ENCODE peak calls at places on chromosome 11, in ten cellular contexts. One of them, this sample, is unnamed.

GRCh38 chr11:19967796-19968195 is 192.5 kb downstream of the DBX1 start:
- DNase-seq in A673: no peak
- DNase-seq in naive thymus-derived CD4-positive, alpha-beta T cell: no peak
- DNase-seq in right atrium auricular region: no peak
- DNase-seq in lung: no peak
- DNase-seq in Peyer's patch: no peak
- DNase-seq in mucosa of descending colon: no peak
- DNase-seq in hepatocyte: no peak
- DNase-seq in NT2/D1: no peak
- DNase-seq in astrocyte of the spinal cord: no peak
- DNase-seq in this sample: no peak

GRCh38 chr11:10607462-10607861 is 39.0 kb upstream of the LYVE1 start:
- DNase-seq in astrocyte of the spinal cord: no peak
- DNase-seq in naive thymus-derived CD4-positive, alpha-beta T cell: no peak
- DNase-seq in lung: peak
- DNase-seq in mucosa of descending colon: no peak
- DNase-seq in hepatocyte: no peak
- DNase-seq in A673: no peak
- DNase-seq in Peyer's patch: no peak
- DNase-seq in right atrium auricular region: no peak
- DNase-seq in NT2/D1: no peak
- DNase-seq in this sample: no peak

GRCh38 chr11:10352911-10353550 is 48.2 kb downstream of the ADM start:
- DNase-seq in NT2/D1: no peak
- DNase-seq in lung: no peak
- DNase-seq in astrocyte of the spinal cord: no peak
- DNase-seq in hepatocyte: no peak
- DNase-seq in A673: no peak
- DNase-seq in mucosa of descending colon: no peak
- DNase-seq in right atrium auricular region: no peak
- DNase-seq in naive thymus-derived CD4-positive, alpha-beta T cell: no peak
- DNase-seq in Peyer's patch: no peak
- DNase-seq in this sample: no peak

GRCh38 chr11:115613986-115614625 is 109.9 kb upstream of the CADM1 start:
- DNase-seq in A673: no peak
- DNase-seq in naive thymus-derived CD4-positive, alpha-beta T cell: no peak
- DNase-seq in NT2/D1: no peak
- DNase-seq in astrocyte of the spinal cord: peak
- DNase-seq in Peyer's patch: no peak
- DNase-seq in hepatocyte: peak
- DNase-seq in right atrium auricular region: no peak
- DNase-seq in lung: no peak
- DNase-seq in mucosa of descending colon: no peak
- DNase-seq in this sample: no peak

GRCh38 chr11:103091024-103091423 is 936 bp downstream of the DCUN1D5 start:
- DNase-seq in lung: no peak
- DNase-seq in hepatocyte: peak
- DNase-seq in naive thymus-derived CD4-positive, alpha-beta T cell: no peak
- DNase-seq in astrocyte of the spinal cord: peak
- DNase-seq in right atrium auricular region: no peak
- DNase-seq in mucosa of descending colon: no peak
- DNase-seq in A673: peak
- DNase-seq in NT2/D1: no peak
- DNase-seq in Peyer's patch: no peak
- DNase-seq in this sample: peak

GRCh38 chr11:128021304-128022006 is 565.9 kb downstream of the ETS1 start:
- DNase-seq in mucosa of descending colon: no peak
- DNase-seq in Peyer's patch: no peak
- DNase-seq in right atrium auricular region: no peak
- DNase-seq in naive thymus-derived CD4-positive, alpha-beta T cell: no peak
- DNase-seq in NT2/D1: peak
- DNase-seq in A673: no peak
- DNase-seq in lung: no peak
- DNase-seq in astrocyte of the spinal cord: no peak
- DNase-seq in hepatocyte: peak
- DNase-seq in this sample: no peak

GRCh38 chr11:3956748-3957147 is 101.3 kb downstream of the STIM1 start:
- DNase-seq in NT2/D1: no peak
- DNase-seq in Peyer's patch: no peak
- DNase-seq in naive thymus-derived CD4-positive, alpha-beta T cell: no peak
- DNase-seq in lung: no peak
- DNase-seq in mucosa of descending colon: no peak
- DNase-seq in astrocyte of the spinal cord: no peak
- DNase-seq in A673: no peak
- DNase-seq in hepatocyte: no peak
- DNase-seq in right atrium auricular region: no peak
- DNase-seq in this sample: no peak

GRCh38 chr11:114609429-114609828 is 13.8 kb upstream of the NXPE4 start:
- DNase-seq in astrocyte of the spinal cord: no peak
- DNase-seq in right atrium auricular region: no peak
- DNase-seq in Peyer's patch: no peak
- DNase-seq in A673: no peak
- DNase-seq in NT2/D1: no peak
- DNase-seq in lung: no peak
- DNase-seq in naive thymus-derived CD4-positive, alpha-beta T cell: no peak
- DNase-seq in mucosa of descending colon: no peak
- DNase-seq in hepatocyte: no peak
- DNase-seq in this sample: no peak

GRCh38 chr11:111260761-111261160 is 15.2 kb downstream of the POU2AF2 start:
- DNase-seq in NT2/D1: no peak
- DNase-seq in naive thymus-derived CD4-positive, alpha-beta T cell: no peak
- DNase-seq in A673: no peak
- DNase-seq in Peyer's patch: no peak
- DNase-seq in astrocyte of the spinal cord: no peak
- DNase-seq in hepatocyte: no peak
- DNase-seq in mucosa of descending colon: no peak
- DNase-seq in right atrium auricular region: no peak
- DNase-seq in lung: no peak
- DNase-seq in this sample: no peak

GRCh38 chr11:120707098-120707497 is 195.6 kb downstream of the GRIK4 start:
- DNase-seq in Peyer's patch: no peak
- DNase-seq in astrocyte of the spinal cord: peak
- DNase-seq in A673: no peak
- DNase-seq in hepatocyte: no peak
- DNase-seq in mucosa of descending colon: no peak
- DNase-seq in naive thymus-derived CD4-positive, alpha-beta T cell: no peak
- DNase-seq in NT2/D1: no peak
- DNase-seq in lung: no peak
- DNase-seq in right atrium auricular region: no peak
- DNase-seq in this sample: peak

GRCh38 chr11:19237813-19238212 is 2.9 kb downstream of the E2F8 start:
- DNase-seq in lung: no peak
- DNase-seq in naive thymus-derived CD4-positive, alpha-beta T cell: no peak
- DNase-seq in right atrium auricular region: no peak
- DNase-seq in A673: no peak
- DNase-seq in mucosa of descending colon: peak
- DNase-seq in hepatocyte: peak
- DNase-seq in NT2/D1: no peak
- DNase-seq in Peyer's patch: no peak
- DNase-seq in astrocyte of the spinal cord: no peak
- DNase-seq in this sample: peak

DNA sequence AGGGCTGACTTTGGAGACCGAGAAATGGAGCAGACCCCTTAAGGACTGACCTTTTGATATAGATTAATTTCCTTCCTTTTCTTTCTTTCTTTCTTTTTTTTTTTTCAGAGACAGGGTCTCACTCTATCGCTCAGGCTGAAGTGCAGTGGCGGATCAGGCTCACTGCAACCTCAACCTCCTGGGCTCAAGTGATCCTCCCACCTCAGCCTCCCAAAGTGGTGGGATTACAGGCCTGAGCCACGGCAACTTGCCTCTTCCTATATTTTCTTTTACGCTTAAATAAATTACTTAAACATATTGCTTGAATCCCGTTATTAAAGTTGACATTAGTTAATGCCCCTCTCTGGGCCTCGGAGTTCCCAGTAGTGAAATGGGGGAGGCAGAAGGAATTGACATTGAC is 350 bp upstream of the KCTD14 start:
- DNase-seq in right atrium auricular region: no peak
- DNase-seq in A673: no peak
- DNase-seq in hepatocyte: no peak
- DNase-seq in lung: no peak
- DNase-seq in mucosa of descending colon: no peak
- DNase-seq in Peyer's patch: no peak
- DNase-seq in NT2/D1: no peak
- DNase-seq in astrocyte of the spinal cord: no peak
- DNase-seq in naive thymus-derived CD4-positive, alpha-beta T cell: no peak
- DNase-seq in this sample: no peak
- H3K4me3 ChIP-seq in right atrium auricular region: peak
- H3K4me3 ChIP-seq in A673: no peak
- H3K4me3 ChIP-seq in hepatocyte: no peak
- H3K4me3 ChIP-seq in lung: no peak
- H3K4me3 ChIP-seq in mucosa of descending colon: no peak
- H3K4me3 ChIP-seq in Peyer's patch: peak
- H3K4me3 ChIP-seq in NT2/D1: peak
- H3K4me3 ChIP-seq in astrocyte of the spinal cord: peak
- H3K4me3 ChIP-seq in naive thymus-derived CD4-positive, alpha-beta T cell: no peak
- H3K4me3 ChIP-seq in this sample: peak

DNA sequence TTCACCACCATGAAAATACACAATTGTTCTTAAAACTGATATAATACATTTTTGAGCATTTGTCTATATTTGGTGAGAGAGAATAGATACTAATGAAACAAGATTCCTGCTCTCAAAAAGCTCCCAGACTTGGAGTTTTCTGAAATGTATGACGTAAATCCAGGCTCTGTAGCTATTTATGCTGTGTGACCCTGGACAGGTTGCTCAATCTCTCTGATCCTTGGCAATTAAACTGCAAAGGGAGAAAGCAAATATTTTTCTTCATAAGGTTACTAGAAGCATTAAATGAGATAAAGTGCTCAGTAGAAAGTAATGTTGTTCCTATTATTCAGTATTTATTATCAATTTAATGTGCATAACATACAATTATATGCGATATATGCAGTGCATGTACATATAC is 42.5 kb downstream of the SVIP start:
- DNase-seq in lung: no peak
- DNase-seq in A673: no peak
- DNase-seq in astrocyte of the spinal cord: no peak
- DNase-seq in naive thymus-derived CD4-positive, alpha-beta T cell: no peak
- DNase-seq in hepatocyte: no peak
- DNase-seq in Peyer's patch: no peak
- DNase-seq in right atrium auricular region: no peak
- DNase-seq in NT2/D1: no peak
- DNase-seq in mucosa of descending colon: no peak
- DNase-seq in this sample: no peak
- H3K4me3 ChIP-seq in lung: no peak
- H3K4me3 ChIP-seq in A673: no peak
- H3K4me3 ChIP-seq in astrocyte of the spinal cord: no peak
- H3K4me3 ChIP-seq in naive thymus-derived CD4-positive, alpha-beta T cell: no peak
- H3K4me3 ChIP-seq in hepatocyte: no peak
- H3K4me3 ChIP-seq in Peyer's patch: no peak
- H3K4me3 ChIP-seq in right atrium auricular region: no peak
- H3K4me3 ChIP-seq in NT2/D1: no peak
- H3K4me3 ChIP-seq in mucosa of descending colon: no peak
- H3K4me3 ChIP-seq in this sample: no peak

DNA sequence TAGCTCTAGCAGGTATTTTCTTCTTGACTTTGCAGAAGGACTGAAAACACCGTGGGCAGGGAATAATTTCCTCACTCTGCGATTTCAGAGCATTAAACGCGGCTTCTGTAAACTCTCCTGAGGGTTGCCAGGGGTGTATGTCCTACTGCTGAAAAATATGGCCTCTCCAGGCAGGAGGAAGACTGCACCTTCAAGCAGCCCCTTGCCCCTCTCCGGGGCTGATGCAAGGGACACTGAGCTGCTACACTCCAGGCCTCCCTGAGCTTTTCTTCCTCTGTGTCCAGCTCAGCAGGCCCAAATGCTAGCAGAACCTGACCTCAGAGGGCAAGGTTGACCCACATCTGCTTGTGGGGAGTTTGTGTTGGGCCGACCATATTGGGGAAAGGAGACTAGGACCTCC is 2.2 kb downstream of the CD6 start:
- DNase-seq in naive thymus-derived CD4-positive, alpha-beta T cell: no peak
- DNase-seq in astrocyte of the spinal cord: no peak
- DNase-seq in Peyer's patch: no peak
- DNase-seq in hepatocyte: no peak
- DNase-seq in A673: no peak
- DNase-seq in mucosa of descending colon: no peak
- DNase-seq in lung: no peak
- DNase-seq in NT2/D1: no peak
- DNase-seq in right atrium auricular region: no peak
- DNase-seq in this sample: no peak
- H3K4me3 ChIP-seq in naive thymus-derived CD4-positive, alpha-beta T cell: peak
- H3K4me3 ChIP-seq in astrocyte of the spinal cord: no peak
- H3K4me3 ChIP-seq in Peyer's patch: peak
- H3K4me3 ChIP-seq in hepatocyte: no peak
- H3K4me3 ChIP-seq in A673: no peak
- H3K4me3 ChIP-seq in mucosa of descending colon: no peak
- H3K4me3 ChIP-seq in lung: no peak
- H3K4me3 ChIP-seq in NT2/D1: no peak
- H3K4me3 ChIP-seq in right atrium auricular region: no peak
- H3K4me3 ChIP-seq in this sample: peak

GRCh38 chr11:46391186-46391577 is 394 bp downstream of the CHRM4 start:
- DNase-seq in mucosa of descending colon: no peak
- DNase-seq in right atrium auricular region: no peak
- DNase-seq in naive thymus-derived CD4-positive, alpha-beta T cell: no peak
- DNase-seq in hepatocyte: no peak
- DNase-seq in astrocyte of the spinal cord: no peak
- DNase-seq in NT2/D1: no peak
- DNase-seq in lung: no peak
- DNase-seq in A673: no peak
- DNase-seq in Peyer's patch: no peak
- DNase-seq in this sample: no peak

GRCh38 chr11:46393759-46394158 is 2.2 kb upstream of the CHRM4 start:
- DNase-seq in right atrium auricular region: no peak
- DNase-seq in NT2/D1: no peak
- DNase-seq in Peyer's patch: no peak
- DNase-seq in naive thymus-derived CD4-positive, alpha-beta T cell: no peak
- DNase-seq in hepatocyte: no peak
- DNase-seq in mucosa of descending colon: no peak
- DNase-seq in astrocyte of the spinal cord: no peak
- DNase-seq in A673: no peak
- DNase-seq in lung: no peak
- DNase-seq in this sample: no peak

GRCh38 chr11:46392421-46393230 is 1.1 kb upstream of the CHRM4 start:
- DNase-seq in astrocyte of the spinal cord: peak
- DNase-seq in Peyer's patch: peak
- DNase-seq in mucosa of descending colon: peak
- DNase-seq in lung: peak
- DNase-seq in right atrium auricular region: peak
- DNase-seq in A673: peak
- DNase-seq in hepatocyte: peak
- DNase-seq in NT2/D1: peak
- DNase-seq in naive thymus-derived CD4-positive, alpha-beta T cell: peak
- DNase-seq in this sample: peak

GRCh38 chr11:46391578-46392420 is at the start of gene CHRM4:
- DNase-seq in right atrium auricular region: no peak
- DNase-seq in mucosa of descending colon: peak
- DNase-seq in NT2/D1: no peak
- DNase-seq in A673: peak
- DNase-seq in Peyer's patch: no peak
- DNase-seq in hepatocyte: peak
- DNase-seq in astrocyte of the spinal cord: no peak
- DNase-seq in naive thymus-derived CD4-positive, alpha-beta T cell: no peak
- DNase-seq in lung: no peak
- DNase-seq in this sample: peak

DNA sequence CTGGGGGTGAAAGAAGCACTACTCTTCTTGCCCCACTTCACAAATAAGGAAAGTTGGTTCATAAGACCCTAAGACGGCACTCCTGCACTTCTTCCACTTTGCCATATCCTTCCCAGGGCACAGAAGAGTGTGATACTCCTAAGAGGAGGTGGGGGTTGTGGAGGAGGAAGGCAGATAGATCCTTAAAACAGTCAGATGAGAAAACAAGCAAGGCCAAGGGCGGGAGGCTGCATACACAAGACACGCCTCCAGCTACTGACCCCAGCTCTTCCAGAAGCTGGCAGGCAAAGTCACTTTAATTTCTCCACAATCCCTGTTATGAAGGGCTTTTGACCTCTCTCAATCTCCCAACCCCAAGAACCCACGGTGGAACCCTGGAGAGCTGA is 1.6 kb upstream of the CHRM4 start:
- DNase-seq in hepatocyte: no peak
- DNase-seq in mucosa of descending colon: no peak
- DNase-seq in A673: no peak
- DNase-seq in astrocyte of the spinal cord: no peak
- DNase-seq in lung: no peak
- DNase-seq in right atrium auricular region: no peak
- DNase-seq in NT2/D1: no peak
- DNase-seq in Peyer's patch: no peak
- DNase-seq in naive thymus-derived CD4-positive, alpha-beta T cell: no peak
- DNase-seq in this sample: no peak
- H3K4me3 ChIP-seq in hepatocyte: no peak
- H3K4me3 ChIP-seq in mucosa of descending colon: no peak
- H3K4me3 ChIP-seq in A673: peak
- H3K4me3 ChIP-seq in astrocyte of the spinal cord: no peak
- H3K4me3 ChIP-seq in lung: no peak
- H3K4me3 ChIP-seq in right atrium auricular region: peak
- H3K4me3 ChIP-seq in NT2/D1: peak
- H3K4me3 ChIP-seq in Peyer's patch: no peak
- H3K4me3 ChIP-seq in naive thymus-derived CD4-positive, alpha-beta T cell: no peak
- H3K4me3 ChIP-seq in this sample: peak